ENCODE peak calls at places on chromosomes 16 and 17, in four cellular contexts. R, I, F and U are unnamed samples.

GRCh38 chr17:46942441-46943217 is 19.7 kb downstream of the GOSR2 start:
- DNase-seq in R (peak; percentile 84), I (peak; percentile 82), F (peak; percentile 79), U (peak; percentile 85)

GRCh38 chr16:30355144-30355953 is at the start of gene CD2BP2:
- DNase-seq in R (peak; percentile 100), I (peak; percentile 98), F (peak; percentile 98), U (peak; percentile 99)

GRCh38 chr17:6577686-6578263 is 21.4 kb upstream of the PITPNM3 start:
- DNase-seq in R (no peak), I (peak; percentile 63), F (no peak), U (no peak)

GRCh38 chr17:77884019-77884418 is 74.5 kb upstream of the TNRC6C start:
- DNase-seq in R (peak; percentile 35), I (no peak), F (peak; percentile 46), U (peak; percentile 63)

GRCh38 chr16:14449334-14449733 is 180.7 kb downstream of the PARN start:
- DNase-seq in R (no peak), I (peak; percentile 35), F (no peak), U (no peak)

GRCh38 chr16:60905806-60906205 is 1130.4 kb downstream of the CDH8 start:
- DNase-seq in R (no peak), I (no peak), F (no peak), U (no peak)

GRCh38 chr16:75083826-75084225 is 32.8 kb downstream of the LDHD start:
- DNase-seq in R (no peak), I (no peak), F (no peak), U (no peak)

GRCh38 chr17:1710807-1711553 is 803 bp upstream of the TLCD2 start:
- DNase-seq in R (peak; percentile 45), I (peak; percentile 28), F (no peak), U (peak; percentile 32)

GRCh38 chr16:80573700-80574120 is 32.9 kb downstream of the DYNLRB2 start:
- DNase-seq in R (no peak), I (no peak), F (no peak), U (no peak)

GRCh38 chr17:40092581-40092980 is 7.8 kb downstream of the NR1D1 start:
- DNase-seq in R (peak; percentile 53), I (no peak), F (no peak), U (no peak)

GRCh38 chr17:13031718-13032350 is 14.0 kb upstream of the ELAC2 start:
- DNase-seq in R (peak; percentile 77), I (peak; percentile 70), F (peak; percentile 74), U (peak; percentile 60)

GRCh38 chr16:84677849-84678248 is 22.0 kb upstream of the USP10 start:
- DNase-seq in R (no peak), I (no peak), F (no peak), U (no peak)

GRCh38 chr17:57624390-57624789 is 120.7 kb downstream of the CCDC182 start:
- DNase-seq in R (no peak), I (no peak), F (peak; percentile 64), U (no peak)

GRCh38 chr17:76538281-76538931 is 897 bp upstream of the CYGB start:
- DNase-seq in R (no peak), I (no peak), F (no peak), U (peak; percentile 21)

GRCh38 chr17:48626470-48627241 is 498 bp upstream of the HOXB9 start:
- DNase-seq in R (peak; percentile 51), I (peak; percentile 65), F (no peak), U (peak; percentile 72)

GRCh38 chr16:1903220-1903574 is 15.0 kb downstream of the HS3ST6 start:
- DNase-seq in R (no peak), I (no peak), F (no peak), U (no peak)

GRCh38 chr17:50685691-50686493 is 21.8 kb downstream of the ANKRD40 start:
- DNase-seq in R (no peak), I (no peak), F (no peak), U (no peak)
- H3K4me2 ChIP-seq in R (peak overlapping the region; percentile 43), I (peak overlapping the region; percentile 51), F (no peak overlapping the region), U (peak overlapping the region; percentile 62)

DNA sequence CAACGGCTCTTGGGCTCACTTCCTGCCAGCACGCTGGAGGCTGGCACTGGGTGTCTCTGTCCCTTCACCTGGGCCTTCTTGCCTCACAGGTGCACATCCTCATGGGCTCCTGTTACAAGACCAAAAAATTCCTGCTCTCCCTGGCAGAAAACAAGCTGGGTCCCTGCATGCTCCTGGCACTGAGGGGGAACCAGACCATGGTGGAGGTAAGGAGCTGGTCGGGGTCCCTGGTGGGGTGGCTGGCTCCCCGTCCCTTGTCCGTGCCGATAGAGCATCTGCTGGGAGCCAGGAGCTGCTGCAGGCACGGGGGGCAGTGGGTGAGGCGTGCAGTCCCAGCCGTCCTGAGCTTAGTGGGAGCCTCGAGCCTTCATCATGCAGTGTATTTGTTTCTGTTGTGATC is 79.5 kb upstream of the PLCG2 start:
- DNase-seq in R (no peak), I (no peak), F (peak; percentile 43), U (no peak)
- H3K4me1 ChIP-seq in R (peaks cover 10% of the 10 kb centered on the region), I (peaks cover 10% of the 10 kb centered on the region), F (peaks cover 6% of the 10 kb centered on the region), U (peaks cover 3% of the 10 kb centered on the region)

GRCh38 chr17:31680126-31680525 is 178.9 kb downstream of the COPRS start:
- DNase-seq in R (no peak), I (no peak), F (no peak), U (no peak)
- H3K9me2 ChIP-seq in R (no peaks in the 10 kb centered on the region), I (no peaks in the 10 kb centered on the region), F (no peaks in the 10 kb centered on the region), U (no peaks in the 10 kb centered on the region)

DNA sequence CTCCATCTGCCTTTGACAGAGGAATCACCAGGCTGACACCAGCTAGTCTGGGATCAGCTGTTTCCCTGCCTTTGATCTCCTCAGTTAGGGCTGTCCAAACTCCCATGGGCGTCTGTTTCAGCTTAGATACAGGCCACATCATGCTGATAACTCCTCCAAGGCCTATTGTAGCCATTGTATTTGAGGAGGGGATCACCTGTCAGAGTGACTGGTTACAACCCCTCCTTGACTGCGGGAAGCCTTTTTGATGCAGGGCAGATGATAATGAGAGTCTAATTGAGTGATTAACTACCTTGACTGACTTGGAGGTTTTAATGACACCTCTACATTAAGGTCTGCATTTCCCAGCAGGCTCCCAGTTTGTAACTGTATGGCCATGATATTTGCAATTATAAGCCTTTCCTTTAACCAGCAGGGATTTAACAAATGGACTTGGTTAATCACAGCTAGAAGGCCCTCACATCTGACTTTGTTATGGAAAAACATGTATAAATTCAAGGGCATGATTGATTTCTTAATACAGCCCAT is 863.5 kb downstream of the KCNJ2 start:
- DNase-seq in R (no peak), I (no peak), F (no peak), U (no peak)
- H3K4me2 ChIP-seq in R (no peak overlapping the region), I (no peak overlapping the region), F (no peak overlapping the region), U (no peak overlapping the region)

DNA sequence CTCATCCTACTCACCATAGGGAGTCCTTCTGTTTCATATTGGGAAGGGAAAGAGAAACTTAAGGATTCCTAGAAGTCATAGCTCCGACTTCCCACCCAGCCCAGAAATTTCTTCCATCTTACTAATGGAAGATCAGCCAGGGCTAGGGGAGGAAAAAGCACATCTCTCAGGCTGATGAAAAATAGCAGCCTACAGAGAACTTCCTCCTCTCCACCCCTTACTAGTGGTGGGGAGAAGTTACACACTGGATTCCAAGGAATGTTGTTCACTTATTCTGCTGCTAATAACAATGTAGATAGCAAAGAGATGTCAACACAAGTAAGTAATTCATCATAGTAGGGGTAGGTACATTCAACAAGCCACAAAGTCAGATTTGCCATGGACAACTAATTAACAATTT is 94.4 kb downstream of the SPACA3 start:
- DNase-seq in R (no peak), I (no peak), F (no peak), U (no peak)
- H3K4me1 ChIP-seq in R (no peaks in the 10 kb centered on the region), I (no peaks in the 10 kb centered on the region), F (no peaks in the 10 kb centered on the region), U (peaks cover 4% of the 10 kb centered on the region)

GRCh38 chr17:67999291-67999911 is 3.1 kb upstream of the C17orf58 start:
- DNase-seq in R (peak; percentile 41), I (peak; percentile 89), F (no peak), U (peak; percentile 30)
- H3K9me2 ChIP-seq in R (no peaks in the 10 kb centered on the region), I (no peaks in the 10 kb centered on the region), F (no peaks in the 10 kb centered on the region), U (no peaks in the 10 kb centered on the region)

DNA sequence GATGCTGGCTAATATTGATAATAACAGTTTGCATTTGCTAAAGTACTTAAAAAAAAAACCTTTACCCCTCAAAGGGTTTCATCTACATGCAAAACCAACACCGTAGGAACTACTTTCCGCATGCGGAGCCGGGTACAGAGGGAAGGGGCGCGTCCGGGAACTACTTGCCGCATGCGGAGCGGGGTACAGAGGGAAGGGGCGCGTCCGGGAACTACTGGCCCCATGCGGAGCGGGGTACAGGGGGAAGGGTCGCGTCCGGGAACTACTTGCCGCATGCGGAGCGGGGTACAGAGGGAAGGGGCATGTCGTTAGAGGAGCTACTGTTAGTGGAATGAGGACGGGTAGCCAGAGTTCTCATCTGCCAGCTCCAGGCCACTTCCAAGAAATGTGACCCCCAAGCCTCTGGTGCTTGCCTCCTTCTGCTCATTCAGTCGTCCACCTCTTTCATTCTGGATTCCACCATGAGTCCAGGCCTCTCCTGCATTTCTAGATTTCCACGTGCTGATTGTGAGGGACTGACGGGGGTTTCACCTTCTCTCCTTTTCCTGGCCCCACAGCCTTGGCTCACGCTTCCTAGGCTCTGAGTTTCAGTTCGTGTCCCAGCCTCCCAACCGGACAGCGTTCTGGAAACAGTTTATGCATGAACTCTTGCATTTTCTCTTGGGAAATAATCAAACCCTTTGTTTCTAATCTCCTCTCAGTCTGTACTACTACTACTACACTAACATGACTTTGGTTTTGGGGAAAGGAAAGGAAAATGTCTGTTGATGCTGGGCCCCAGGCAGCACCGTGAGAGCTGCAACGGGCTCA is 26.9 kb downstream of the MINK1 start:
- DNase-seq in R (no peak), I (no peak), F (no peak), U (no peak)
- H3K4me2 ChIP-seq in R (no peak overlapping the region), I (no peak overlapping the region), F (no peak overlapping the region), U (no peak overlapping the region)